ENCODE peak calls at places on chromosomes 7 and 10, in six cellular contexts. One of them, this sample, is unnamed.

GRCh38 chr7:158266817-158267736 is 320.5 kb downstream of the PTPRN2 start:
- DNase-seq in SK-N-SH: no peak
- DNase-seq in A549: no peak
- DNase-seq in HepG2: no peak
- DNase-seq in GM12878: no peak
- DNase-seq in H1: no peak
- DNase-seq in this sample: no peak

GRCh38 chr10:29243750-29244149 is 45.1 kb upstream of the LYZL1 start:
- DNase-seq in SK-N-SH: no peak
- DNase-seq in A549: no peak
- DNase-seq in HepG2: no peak
- DNase-seq in GM12878: no peak
- DNase-seq in H1: no peak
- DNase-seq in this sample: peak; percentile 36

GRCh38 chr7:50739744-50740455 is 42.8 kb downstream of the GRB10 start:
- DNase-seq in SK-N-SH: no peak
- DNase-seq in A549: no peak
- DNase-seq in HepG2: no peak
- DNase-seq in GM12878: no peak
- DNase-seq in H1: no peak
- DNase-seq in this sample: no peak

GRCh38 chr7:74029991-74030415 is 2.0 kb downstream of the ELN start:
- DNase-seq in SK-N-SH: no peak
- DNase-seq in A549: no peak
- DNase-seq in HepG2: no peak
- DNase-seq in GM12878: no peak
- DNase-seq in H1: no peak
- DNase-seq in this sample: peak; percentile 39

GRCh38 chr7:37435156-37435555 is 13.5 kb downstream of the ELMO1 start:
- DNase-seq in SK-N-SH: no peak
- DNase-seq in A549: no peak
- DNase-seq in HepG2: no peak
- DNase-seq in GM12878: no peak
- DNase-seq in H1: no peak
- DNase-seq in this sample: no peak

GRCh38 chr7:43591551-43592180 is 8.8 kb downstream of the STK17A start:
- DNase-seq in SK-N-SH: no peak
- DNase-seq in A549: no peak
- DNase-seq in HepG2: peak; percentile 31
- DNase-seq in GM12878: no peak
- DNase-seq in H1: no peak
- DNase-seq in this sample: no peak

GRCh38 chr7:46854958-46855473 is 726.9 kb downstream of the TNS3 start:
- DNase-seq in SK-N-SH: no peak
- DNase-seq in A549: no peak
- DNase-seq in HepG2: no peak
- DNase-seq in GM12878: no peak
- DNase-seq in H1: no peak
- DNase-seq in this sample: no peak

GRCh38 chr10:125083576-125083920 is 76.8 kb downstream of the CTBP2 start:
- DNase-seq in SK-N-SH: no peak
- DNase-seq in A549: peak; percentile 18
- DNase-seq in HepG2: no peak
- DNase-seq in GM12878: no peak
- DNase-seq in H1: no peak
- DNase-seq in this sample: no peak

GRCh38 chr7:147438216-147438615 is 1152.3 kb upstream of the C7orf33 start:
- DNase-seq in SK-N-SH: no peak
- DNase-seq in A549: no peak
- DNase-seq in HepG2: no peak
- DNase-seq in GM12878: no peak
- DNase-seq in H1: no peak
- DNase-seq in this sample: no peak

GRCh38 chr7:47380325-47381131 is 201.4 kb downstream of the TNS3 start:
- DNase-seq in SK-N-SH: no peak
- DNase-seq in A549: no peak
- DNase-seq in HepG2: peak; percentile 48
- DNase-seq in GM12878: no peak
- DNase-seq in H1: no peak
- DNase-seq in this sample: no peak

GRCh38 chr10:44864637-44865288 is 46.4 kb upstream of the TMEM72 start:
- DNase-seq in SK-N-SH: peak; percentile 91
- DNase-seq in A549: peak; percentile 84
- DNase-seq in HepG2: peak; percentile 57
- DNase-seq in GM12878: peak; percentile 20
- DNase-seq in H1: peak; percentile 51
- DNase-seq in this sample: peak; percentile 90

GRCh38 chr7:139915301-139915863 is 86.3 kb downstream of the TBXAS1 start:
- DNase-seq in SK-N-SH: no peak
- DNase-seq in A549: no peak
- DNase-seq in HepG2: no peak
- DNase-seq in GM12878: no peak
- DNase-seq in H1: no peak
- DNase-seq in this sample: no peak

GRCh38 chr10:113921571-113922370 is 67.3 kb downstream of the NHLRC2 start:
- DNase-seq in SK-N-SH: no peak
- DNase-seq in A549: no peak
- DNase-seq in HepG2: no peak
- DNase-seq in GM12878: no peak
- DNase-seq in H1: no peak
- DNase-seq in this sample: no peak

GRCh38 chr7:95213809-95214492 is 110.4 kb downstream of the PON1 start:
- DNase-seq in SK-N-SH: no peak
- DNase-seq in A549: no peak
- DNase-seq in HepG2: no peak
- DNase-seq in GM12878: no peak
- DNase-seq in H1: no peak
- DNase-seq in this sample: no peak

GRCh38 chr7:117086788-117087187 is 133.5 kb downstream of the ST7 start:
- DNase-seq in SK-N-SH: no peak
- DNase-seq in A549: no peak
- DNase-seq in HepG2: no peak
- DNase-seq in GM12878: no peak
- DNase-seq in H1: no peak
- DNase-seq in this sample: no peak

GRCh38 chr10:63671317-63671937 is 150.2 kb downstream of the REEP3 start:
- DNase-seq in SK-N-SH: peak; percentile 39
- DNase-seq in A549: no peak
- DNase-seq in HepG2: no peak
- DNase-seq in GM12878: no peak
- DNase-seq in H1: no peak
- DNase-seq in this sample: no peak

GRCh38 chr7:158651968-158652555 is 52.5 kb downstream of the NCAPG2 start:
- DNase-seq in SK-N-SH: no peak
- DNase-seq in A549: no peak
- DNase-seq in HepG2: no peak
- DNase-seq in GM12878: no peak
- DNase-seq in H1: no peak
- DNase-seq in this sample: no peak

GRCh38 chr10:49091450-49092210 is 23.7 kb downstream of the VSTM4 start:
- DNase-seq in SK-N-SH: no peak
- DNase-seq in A549: no peak
- DNase-seq in HepG2: no peak
- DNase-seq in GM12878: no peak
- DNase-seq in H1: no peak
- DNase-seq in this sample: no peak

GRCh38 chr10:49094707-49095106 is 20.6 kb downstream of the VSTM4 start:
- DNase-seq in SK-N-SH: no peak
- DNase-seq in A549: no peak
- DNase-seq in HepG2: no peak
- DNase-seq in GM12878: no peak
- DNase-seq in H1: no peak
- DNase-seq in this sample: no peak

GRCh38 chr10:49093922-49094321 is 21.4 kb downstream of the VSTM4 start:
- DNase-seq in SK-N-SH: no peak
- DNase-seq in A549: no peak
- DNase-seq in HepG2: no peak
- DNase-seq in GM12878: no peak
- DNase-seq in H1: no peak
- DNase-seq in this sample: no peak

GRCh38 chr10:49092477-49092876 is 22.8 kb downstream of the VSTM4 start:
- DNase-seq in SK-N-SH: no peak
- DNase-seq in A549: no peak
- DNase-seq in HepG2: no peak
- DNase-seq in GM12878: no peak
- DNase-seq in H1: no peak
- DNase-seq in this sample: no peak

DNA sequence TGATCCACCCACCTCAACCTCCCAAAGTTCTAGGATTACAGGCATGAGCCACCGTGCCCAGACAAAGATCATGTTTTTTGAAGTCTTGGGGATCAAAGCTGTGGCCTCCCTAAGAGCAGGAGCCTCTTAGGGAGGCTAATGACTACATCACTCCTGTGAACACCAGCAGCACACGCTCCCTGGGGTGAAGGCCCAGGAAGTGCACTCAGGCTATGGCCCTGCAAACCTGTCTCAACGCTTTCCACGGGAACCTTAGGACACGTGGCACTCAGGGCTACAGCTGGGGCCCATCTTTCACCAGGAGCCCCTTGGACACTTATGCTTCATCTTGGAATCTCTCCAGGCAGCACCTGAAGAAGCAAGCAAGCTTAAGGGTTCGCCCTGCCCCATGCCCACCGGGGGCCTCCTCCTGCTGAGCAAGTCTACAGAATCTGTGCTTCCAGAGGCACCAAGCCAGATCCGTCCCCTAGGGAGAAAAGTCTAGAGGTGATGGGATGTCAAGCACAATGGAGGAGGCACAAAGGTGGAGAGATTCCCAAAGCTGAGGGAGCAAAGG is 18.4 kb downstream of the VSTM4 start:
- DNase-seq in SK-N-SH: no peak
- DNase-seq in A549: no peak
- DNase-seq in HepG2: no peak
- DNase-seq in GM12878: no peak
- DNase-seq in H1: no peak
- DNase-seq in this sample: no peak
- TF ChIP-seq CHD2 in SK-N-SH: no peak
- TF ChIP-seq CHD2 in A549: no peak
- TF ChIP-seq CHD2 in HepG2: no peak
- TF ChIP-seq CHD2 in GM12878: no peak
- TF ChIP-seq CHD2 in H1: no peak
- TF ChIP-seq CHD2 in this sample: no peak

DNA sequence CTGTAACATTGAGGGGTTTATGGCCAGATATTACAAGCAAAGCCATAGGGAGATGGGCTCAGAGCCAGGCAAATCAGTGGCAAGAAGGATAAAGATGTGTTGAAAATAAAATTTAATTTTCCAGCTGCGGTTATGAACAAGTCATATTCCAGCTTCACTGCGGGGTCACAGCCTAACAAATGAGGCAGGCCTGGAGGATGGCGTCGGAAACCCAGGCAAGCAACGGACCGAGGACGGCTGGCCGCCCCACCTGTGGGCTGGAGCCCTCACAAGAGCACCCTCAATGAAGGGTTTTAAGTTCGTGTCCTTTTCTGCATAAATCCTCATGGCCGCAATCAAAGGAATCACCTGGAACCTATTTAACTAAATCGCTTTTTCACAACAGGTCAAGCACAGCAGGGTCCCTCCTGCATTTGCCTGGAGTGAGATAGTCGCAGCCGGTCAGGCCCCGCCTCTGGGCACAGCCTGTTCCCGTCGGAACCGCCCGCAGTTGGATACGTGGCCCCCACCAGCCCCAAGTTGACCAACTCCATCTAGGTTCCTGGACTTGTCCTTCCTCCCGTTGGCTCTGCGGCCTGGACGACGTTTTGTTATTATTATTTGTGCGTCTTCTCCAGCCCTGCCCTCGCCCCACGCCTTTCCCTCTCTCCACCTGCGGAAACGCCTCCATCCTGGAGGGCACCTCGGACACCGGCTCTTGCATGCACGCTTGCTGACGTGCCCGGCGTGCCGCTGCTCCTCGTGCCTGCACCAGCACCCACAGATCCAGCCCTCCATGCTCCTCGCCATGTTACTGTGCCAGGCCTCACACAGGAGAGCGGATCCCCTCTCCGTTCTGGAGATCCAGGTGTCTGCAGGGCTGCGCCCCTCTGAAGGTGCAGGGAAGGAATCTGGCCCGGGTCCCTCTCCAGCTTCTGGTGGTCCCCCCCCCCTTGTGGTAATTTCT is 374.2 kb upstream of the FOXK1 start:
- DNase-seq in SK-N-SH: no peak
- DNase-seq in A549: no peak
- DNase-seq in HepG2: no peak
- DNase-seq in GM12878: no peak
- DNase-seq in H1: no peak
- DNase-seq in this sample: no peak
- TF ChIP-seq CHD2 in SK-N-SH: no peak
- TF ChIP-seq CHD2 in A549: no peak
- TF ChIP-seq CHD2 in HepG2: no peak
- TF ChIP-seq CHD2 in GM12878: no peak
- TF ChIP-seq CHD2 in H1: no peak
- TF ChIP-seq CHD2 in this sample: no peak

GRCh38 chr7:91719008-91719407 is 161.5 kb downstream of the MTERF1 start:
- DNase-seq in SK-N-SH: no peak
- DNase-seq in A549: no peak
- DNase-seq in HepG2: no peak
- DNase-seq in GM12878: no peak
- DNase-seq in H1: no peak
- DNase-seq in this sample: no peak

GRCh38 chr7:91718071-91718470 is 162.4 kb downstream of the MTERF1 start:
- DNase-seq in SK-N-SH: no peak
- DNase-seq in A549: no peak
- DNase-seq in HepG2: no peak
- DNase-seq in GM12878: no peak
- DNase-seq in H1: no peak
- DNase-seq in this sample: no peak

GRCh38 chr7:91710896-91711295 is 169.6 kb downstream of the MTERF1 start:
- DNase-seq in SK-N-SH: no peak
- DNase-seq in A549: no peak
- DNase-seq in HepG2: no peak
- DNase-seq in GM12878: no peak
- DNase-seq in H1: no peak
- DNase-seq in this sample: no peak

GRCh38 chr7:91713669-91714068 is 166.8 kb downstream of the MTERF1 start:
- DNase-seq in SK-N-SH: no peak
- DNase-seq in A549: no peak
- DNase-seq in HepG2: no peak
- DNase-seq in GM12878: no peak
- DNase-seq in H1: no peak
- DNase-seq in this sample: no peak
- TF ChIP-seq CHD2 in SK-N-SH: no peak
- TF ChIP-seq CHD2 in A549: no peak
- TF ChIP-seq CHD2 in HepG2: no peak
- TF ChIP-seq CHD2 in GM12878: no peak
- TF ChIP-seq CHD2 in H1: no peak
- TF ChIP-seq CHD2 in this sample: no peak

DNA sequence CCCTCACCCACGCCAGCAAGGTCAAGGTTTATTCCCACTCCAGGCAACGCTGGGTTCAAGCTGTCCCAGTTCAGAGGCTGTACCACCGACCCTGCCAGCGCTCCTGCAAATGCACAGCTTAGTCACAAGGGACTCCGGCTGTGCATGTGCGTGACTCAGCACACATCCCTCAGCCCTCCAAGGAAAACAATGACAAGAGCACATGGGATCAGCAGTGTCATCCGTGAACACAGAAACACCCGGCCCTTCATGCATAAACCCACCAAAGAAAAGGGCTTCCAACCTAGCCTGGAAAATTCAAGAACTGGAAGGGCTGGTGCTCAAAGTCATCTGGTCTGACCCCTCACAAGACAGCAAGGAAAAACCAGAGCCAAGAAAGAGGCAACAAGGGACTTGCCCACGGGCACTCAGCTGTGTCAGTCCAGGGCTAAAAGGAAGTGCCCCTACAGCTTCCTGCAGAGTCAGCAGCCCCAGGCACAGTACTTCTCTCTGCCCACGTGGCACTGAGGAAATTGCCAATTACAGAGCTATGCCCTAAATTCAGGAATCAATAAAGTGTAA is 106.1 kb downstream of the KCNMA1 start:
- DNase-seq in SK-N-SH: no peak
- DNase-seq in A549: peak; percentile 90
- DNase-seq in HepG2: no peak
- DNase-seq in GM12878: no peak
- DNase-seq in H1: no peak
- DNase-seq in this sample: peak; percentile 30
- TF ChIP-seq CHD2 in SK-N-SH: no peak
- TF ChIP-seq CHD2 in A549: no peak
- TF ChIP-seq CHD2 in HepG2: no peak
- TF ChIP-seq CHD2 in GM12878: no peak
- TF ChIP-seq CHD2 in H1: no peak
- TF ChIP-seq CHD2 in this sample: no peak

This sample was measured in K562.